ENCODE peak calls at places on chromosomes 7 and 10, in seven cellular contexts. Z is mesenchymal stem cell; P is effector memory CD4-positive, alpha-beta T cell; R is NCI-H1417; W is iPS DF 19.7; F is heart left ventricle; N is lower lobe of right lung. G is an unnamed sample.

GRCh38 chr7:33710608-33711007 is 194.7 kb upstream of the BMPER start:
- DNase-seq in N (no peak), P (no peak), Z (no peak), W (no peak), R (no peak), F (no peak), G (no peak)

GRCh38 chr7:111903797-111904196 is 302.4 kb downstream of the DOCK4 start:
- DNase-seq in N (no peak), Z (peak; percentile 20), F (no peak), R (no peak), W (no peak), P (no peak), G (no peak)

GRCh38 chr7:3029138-3029537 is 14.5 kb downstream of the CARD11 start:
- DNase-seq in Z (no peak), R (no peak), F (no peak), N (no peak), W (no peak), P (no peak), G (no peak)

GRCh38 chr10:121165276-121165675 is 314.1 kb downstream of the WDR11 start:
- DNase-seq in R (no peak), P (no peak), N (no peak), F (no peak), W (no peak), Z (peak; percentile 4), G (no peak)

GRCh38 chr10:120423350-120424197 is 33.5 kb upstream of the PLPP4 start:
- DNase-seq in R (peak; percentile 56), F (no peak), N (peak; percentile 49), Z (peak; percentile 81), W (no peak), P (no peak), G (peak; percentile 3)

GRCh38 chr7:40221836-40222235 is 87.0 kb downstream of the SUGCT start:
- DNase-seq in Z (peak; percentile 95), P (no peak), R (no peak), N (no peak), W (no peak), F (no peak), G (no peak)

GRCh38 chr7:36167403-36168050 is 14.5 kb downstream of the EEPD1 start:
- DNase-seq in P (no peak), F (no peak), Z (no peak), N (no peak), W (no peak), R (no peak), G (no peak)

GRCh38 chr10:102463983-102464382 is 12.6 kb upstream of the C10orf95 start:
- DNase-seq in N (no peak), R (no peak), W (no peak), P (no peak), Z (no peak), F (no peak), G (no peak)

GRCh38 chr10:63530409-63530808 is 9.2 kb downstream of the REEP3 start:
- DNase-seq in W (no peak), R (no peak), N (no peak), Z (no peak), F (no peak), P (no peak), G (no peak)